ENCODE peak calls at places on chromosomes 4 and X, in ten cellular contexts. One of them, this sample, is unnamed.

GRCh38 chr4:85244638-85245037 is 230.3 kb upstream of the ARHGAP24 start:
- DNase-seq in activated CD4-positive, alpha-beta T cell treated with anti-CD3 and anti-CD28 coated beads, Interleukin-2, amount 10 ng/mL, durations not matched to agents 7 days and 5 days: no peak
- DNase-seq in SHP77 treated with DMSO at 0.1 percent for 48 hours: no peak
- DNase-seq in mesothelial cell of epicardium: no peak
- DNase-seq in nephron progenitor cell: no peak
- DNase-seq in CD8-positive, alpha-beta memory T cell: no peak
- DNase-seq in sciatic nerve: no peak
- DNase-seq in skeletal muscle cell: no peak
- DNase-seq in KG1: no peak
- DNase-seq in pons: no peak
- DNase-seq in this sample: no peak

GRCh38 chrX:2928583-2929434 is at the start of gene ARSD:
- DNase-seq in activated CD4-positive, alpha-beta T cell treated with anti-CD3 and anti-CD28 coated beads, Interleukin-2, amount 10 ng/mL, durations not matched to agents 7 days and 5 days: peak; percentile 44
- DNase-seq in SHP77 treated with DMSO at 0.1 percent for 48 hours: no peak
- DNase-seq in mesothelial cell of epicardium: peak; percentile 86
- DNase-seq in nephron progenitor cell: peak; percentile 92
- DNase-seq in CD8-positive, alpha-beta memory T cell: peak; percentile 49
- DNase-seq in sciatic nerve: peak; percentile 96
- DNase-seq in skeletal muscle cell: peak; percentile 46
- DNase-seq in KG1: no peak
- DNase-seq in pons: peak; percentile 51
- DNase-seq in this sample: peak; percentile 74

GRCh38 chr4:10041036-10041435 is 19.7 kb upstream of the SLC2A9 start:
- DNase-seq in activated CD4-positive, alpha-beta T cell treated with anti-CD3 and anti-CD28 coated beads, Interleukin-2, amount 10 ng/mL, durations not matched to agents 7 days and 5 days: no peak
- DNase-seq in SHP77 treated with DMSO at 0.1 percent for 48 hours: no peak
- DNase-seq in mesothelial cell of epicardium: no peak
- DNase-seq in nephron progenitor cell: no peak
- DNase-seq in CD8-positive, alpha-beta memory T cell: no peak
- DNase-seq in sciatic nerve: no peak
- DNase-seq in skeletal muscle cell: no peak
- DNase-seq in KG1: no peak
- DNase-seq in pons: no peak
- DNase-seq in this sample: no peak

GRCh38 chr4:73902038-73902637 is 32.9 kb downstream of the CXCL1 start:
- DNase-seq in activated CD4-positive, alpha-beta T cell treated with anti-CD3 and anti-CD28 coated beads, Interleukin-2, amount 10 ng/mL, durations not matched to agents 7 days and 5 days: no peak
- DNase-seq in SHP77 treated with DMSO at 0.1 percent for 48 hours: no peak
- DNase-seq in mesothelial cell of epicardium: no peak
- DNase-seq in nephron progenitor cell: no peak
- DNase-seq in CD8-positive, alpha-beta memory T cell: no peak
- DNase-seq in sciatic nerve: no peak
- DNase-seq in skeletal muscle cell: no peak
- DNase-seq in KG1: no peak
- DNase-seq in pons: no peak
- DNase-seq in this sample: no peak

GRCh38 chr4:148029781-148030180 is 297.9 kb downstream of the ARHGAP10 start:
- DNase-seq in activated CD4-positive, alpha-beta T cell treated with anti-CD3 and anti-CD28 coated beads, Interleukin-2, amount 10 ng/mL, durations not matched to agents 7 days and 5 days: no peak
- DNase-seq in SHP77 treated with DMSO at 0.1 percent for 48 hours: no peak
- DNase-seq in mesothelial cell of epicardium: no peak
- DNase-seq in nephron progenitor cell: no peak
- DNase-seq in CD8-positive, alpha-beta memory T cell: no peak
- DNase-seq in sciatic nerve: no peak
- DNase-seq in skeletal muscle cell: no peak
- DNase-seq in KG1: no peak
- DNase-seq in pons: no peak
- DNase-seq in this sample: no peak

GRCh38 chr4:105147226-105148151 is 813 bp downstream of the TET2 start:
- DNase-seq in activated CD4-positive, alpha-beta T cell treated with anti-CD3 and anti-CD28 coated beads, Interleukin-2, amount 10 ng/mL, durations not matched to agents 7 days and 5 days: peak; percentile 27
- DNase-seq in SHP77 treated with DMSO at 0.1 percent for 48 hours: no peak
- DNase-seq in mesothelial cell of epicardium: no peak
- DNase-seq in nephron progenitor cell: peak; percentile 52
- DNase-seq in CD8-positive, alpha-beta memory T cell: peak; percentile 3
- DNase-seq in sciatic nerve: no peak
- DNase-seq in skeletal muscle cell: no peak
- DNase-seq in KG1: peak; percentile 42
- DNase-seq in pons: peak; percentile 81
- DNase-seq in this sample: no peak

GRCh38 chr4:186067757-186068385 is 1.1 kb upstream of the TLR3 start:
- DNase-seq in activated CD4-positive, alpha-beta T cell treated with anti-CD3 and anti-CD28 coated beads, Interleukin-2, amount 10 ng/mL, durations not matched to agents 7 days and 5 days: peak; percentile 46
- DNase-seq in SHP77 treated with DMSO at 0.1 percent for 48 hours: peak; percentile 32
- DNase-seq in mesothelial cell of epicardium: no peak
- DNase-seq in nephron progenitor cell: peak; percentile 15
- DNase-seq in CD8-positive, alpha-beta memory T cell: peak; percentile 23
- DNase-seq in sciatic nerve: peak; percentile 73
- DNase-seq in skeletal muscle cell: peak; percentile 5
- DNase-seq in KG1: no peak
- DNase-seq in pons: peak; percentile 91
- DNase-seq in this sample: no peak

GRCh38 chr4:169159614-169160013 is 111.1 kb downstream of the SH3RF1 start:
- DNase-seq in activated CD4-positive, alpha-beta T cell treated with anti-CD3 and anti-CD28 coated beads, Interleukin-2, amount 10 ng/mL, durations not matched to agents 7 days and 5 days: no peak
- DNase-seq in SHP77 treated with DMSO at 0.1 percent for 48 hours: no peak
- DNase-seq in mesothelial cell of epicardium: no peak
- DNase-seq in nephron progenitor cell: no peak
- DNase-seq in CD8-positive, alpha-beta memory T cell: no peak
- DNase-seq in sciatic nerve: no peak
- DNase-seq in skeletal muscle cell: peak; percentile 33
- DNase-seq in KG1: no peak
- DNase-seq in pons: no peak
- DNase-seq in this sample: no peak

GRCh38 chr4:808860-809570 is 16.9 kb downstream of the CPLX1 start:
- DNase-seq in activated CD4-positive, alpha-beta T cell treated with anti-CD3 and anti-CD28 coated beads, Interleukin-2, amount 10 ng/mL, durations not matched to agents 7 days and 5 days: no peak
- DNase-seq in SHP77 treated with DMSO at 0.1 percent for 48 hours: no peak
- DNase-seq in mesothelial cell of epicardium: no peak
- DNase-seq in nephron progenitor cell: no peak
- DNase-seq in CD8-positive, alpha-beta memory T cell: no peak
- DNase-seq in sciatic nerve: no peak
- DNase-seq in skeletal muscle cell: no peak
- DNase-seq in KG1: no peak
- DNase-seq in pons: no peak
- DNase-seq in this sample: no peak